ENCODE peak calls at places on chromosome 7, in eight cellular contexts. S, T, B, K, M, I, F and E are unnamed samples.

GRCh38 chr7:95472521-95473160 is 13.1 kb upstream of the ASB4 start:
- DNase-seq in S (no peak), T (no peak), B (peak; percentile 14), K (no peak), M (no peak), I (peak; percentile 60), F (no peak), E (no peak)

GRCh38 chr7:84801396-84801795 is 385.5 kb downstream of the SEMA3D start:
- DNase-seq in S (no peak), T (no peak), B (no peak), K (no peak), M (no peak), I (no peak), F (no peak), E (no peak)

GRCh38 chr7:66921396-66921917 is 432 bp downstream of the TMEM248 start:
- DNase-seq in S (peak; percentile 58), T (peak; percentile 61), B (peak; percentile 9), K (peak; percentile 73), M (no peak), I (peak; percentile 38), F (no peak), E (peak; percentile 74)

GRCh38 chr7:129741743-129742213 is 130.3 kb downstream of the NRF1 start:
- DNase-seq in S (no peak), T (no peak), B (no peak), K (no peak), M (no peak), I (no peak), F (no peak), E (no peak)

GRCh38 chr7:92404170-92404614 is 43.1 kb upstream of the GATAD1 start:
- DNase-seq in S (no peak), T (no peak), B (no peak), K (no peak), M (no peak), I (no peak), F (peak; percentile 8), E (no peak)

GRCh38 chr7:79403879-79404278 is 49.6 kb downstream of the MAGI2 start:
- DNase-seq in S (no peak), T (no peak), B (no peak), K (no peak), M (no peak), I (no peak), F (no peak), E (no peak)

GRCh38 chr7:147509859-147510542 is 1080.6 kb upstream of the C7orf33 start:
- DNase-seq in S (no peak), T (no peak), B (no peak), K (no peak), M (no peak), I (no peak), F (no peak), E (no peak)

GRCh38 chr7:125355899-125356298 is 426.3 kb upstream of the POT1 start:
- DNase-seq in S (no peak), T (no peak), B (no peak), K (no peak), M (no peak), I (peak; percentile 53), F (no peak), E (no peak)

GRCh38 chr7:23469961-23470250 is 385 bp downstream of the IGF2BP3 start:
- DNase-seq in S (no peak), T (no peak), B (no peak), K (no peak), M (no peak), I (no peak), F (no peak), E (no peak)

GRCh38 chr7:140646931-140647647 is 6.5 kb upstream of the DENND2A start:
- DNase-seq in S (no peak), T (peak; percentile 44), B (no peak), K (no peak), M (peak; percentile 84), I (no peak), F (no peak), E (peak; percentile 58)

GRCh38 chr7:1321411-1322239 is 89.0 kb downstream of the UNCX start:
- DNase-seq in S (no peak), T (peak; percentile 44), B (no peak), K (peak; percentile 64), M (no peak), I (no peak), F (no peak), E (no peak)

GRCh38 chr7:149125189-149125863 is 798 bp downstream of the ZNF425 start:
- DNase-seq in S (no peak), T (no peak), B (no peak), K (no peak), M (no peak), I (no peak), F (no peak), E (no peak)

GRCh38 chr7:953547-954327 is 743 bp downstream of the ADAP1 start:
- DNase-seq in S (peak; percentile 41), T (peak; percentile 71), B (no peak), K (peak; percentile 86), M (peak; percentile 69), I (no peak), F (no peak), E (no peak)

GRCh38 chr7:87000344-87000743 is 59.1 kb downstream of the ELAPOR2 start:
- DNase-seq in S (no peak), T (no peak), B (no peak), K (no peak), M (no peak), I (no peak), F (no peak), E (no peak)

GRCh38 chr7:90988996-90989765 is 275.1 kb upstream of the FZD1 start:
- DNase-seq in S (no peak), T (no peak), B (no peak), K (no peak), M (no peak), I (no peak), F (no peak), E (no peak)

GRCh38 chr7:37311282-37311868 is 137.3 kb downstream of the ELMO1 start:
- DNase-seq in S (no peak), T (peak; percentile 60), B (no peak), K (no peak), M (no peak), I (peak; percentile 3), F (no peak), E (peak; percentile 26)

GRCh38 chr7:141073641-141074161 is at the start of gene TMEM178B:
- DNase-seq in S (no peak), T (no peak), B (no peak), K (no peak), M (peak; percentile 69), I (no peak), F (no peak), E (no peak)

GRCh38 chr7:158317238-158318205 is 270.1 kb downstream of the PTPRN2 start:
- DNase-seq in S (no peak), T (no peak), B (no peak), K (peak; percentile 33), M (peak; percentile 87), I (no peak), F (no peak), E (no peak)

GRCh38 chr7:82592416-82592815 is 148.8 kb upstream of the CACNA2D1 start:
- DNase-seq in S (no peak), T (no peak), B (no peak), K (no peak), M (no peak), I (no peak), F (no peak), E (no peak)

GRCh38 chr7:52119537-52119936 is 802.9 kb upstream of the COBL start:
- DNase-seq in S (no peak), T (no peak), B (no peak), K (no peak), M (peak; percentile 34), I (no peak), F (no peak), E (no peak)

GRCh38 chr7:152869041-152869676 is 109.6 kb downstream of the ACTR3B start:
- DNase-seq in S (no peak), T (no peak), B (no peak), K (no peak), M (peak; percentile 19), I (no peak), F (no peak), E (no peak)

GRCh38 chr7:40763319-40764287 is 628.8 kb downstream of the SUGCT start:
- DNase-seq in S (no peak), T (no peak), B (no peak), K (no peak), M (no peak), I (no peak), F (no peak), E (no peak)

GRCh38 chr7:55568613-55569268 is 3.6 kb downstream of the VOPP1 start:
- DNase-seq in S (no peak), T (no peak), B (no peak), K (no peak), M (peak; percentile 17), I (no peak), F (no peak), E (no peak)